ENCODE peak calls at places on chromosomes 7 and 10, in six cellular contexts. I is HCT116, G is cardiac fibroblast, M is endothelial cell of umbilical vein, L is IMR-90, P is heart right ventricle. B is an unnamed sample.

GRCh38 chr10:4319870-4320367 is 506.1 kb upstream of the AKR1E2 start:
- DNase-seq in I (no peak), G (no peak), M (no peak), L (no peak), P (no peak), B (no peak)

GRCh38 chr7:16791895-16792294 is 12.9 kb downstream of the AGR2 start:
- DNase-seq in I (no peak), G (no peak), M (no peak), L (no peak), P (no peak), B (no peak)

GRCh38 chr10:85642421-85643170 is 724.0 kb downstream of the GRID1 start:
- DNase-seq in I (peak; percentile 82), G (peak; percentile 34), M (peak; percentile 66), L (no peak), P (no peak), B (peak; percentile 43)

GRCh38 chr7:116708248-116708647 is 36.3 kb downstream of the MET start:
- DNase-seq in I (no peak), G (no peak), M (no peak), L (no peak), P (no peak), B (no peak)

GRCh38 chr7:152902054-152902453 is 142.5 kb downstream of the ACTR3B start:
- DNase-seq in I (no peak), G (no peak), M (no peak), L (no peak), P (no peak), B (no peak)

GRCh38 chr10:123166618-123167017 is 12.4 kb downstream of the BUB3 start:
- DNase-seq in I (no peak), G (peak; percentile 24), M (no peak), L (no peak), P (no peak), B (no peak)

GRCh38 chr7:44764665-44765578 is 16.3 kb downstream of the ZMIZ2 start:
- DNase-seq in I (no peak), G (no peak), M (no peak), L (no peak), P (no peak), B (no peak)

GRCh38 chr10:60148266-60148840 is 241.3 kb downstream of the ANK3 start:
- DNase-seq in I (no peak), G (peak; percentile 92), M (peak; percentile 87), L (peak; percentile 84), P (peak; percentile 12), B (peak; percentile 94)

GRCh38 chr10:47438857-47439474 is 44.9 kb downstream of the ANXA8 start:
- DNase-seq in I (peak; percentile 62), G (peak; percentile 82), M (peak; percentile 45), L (peak; percentile 74), P (no peak), B (peak; percentile 91)

GRCh38 chr10:104254493-104255243 is at the start of gene GSTO1:
- DNase-seq in I (peak; percentile 51), G (peak; percentile 81), M (peak; percentile 64), L (peak; percentile 76), P (peak; percentile 84), B (peak; percentile 67)

GRCh38 chr7:155534691-155535090 is 11.7 kb downstream of the CNPY1 start:
- DNase-seq in I (no peak), G (no peak), M (no peak), L (no peak), P (no peak), B (no peak)

GRCh38 chr7:105815580-105815979 is 60.8 kb downstream of the ATXN7L1 start:
- DNase-seq in I (no peak), G (peak; percentile 17), M (peak; percentile 36), L (no peak), P (no peak), B (no peak)

GRCh38 chr7:117169907-117170306 is 153.0 kb downstream of the WNT2 start:
- DNase-seq in I (no peak), G (peak; percentile 44), M (peak; percentile 85), L (no peak), P (no peak), B (no peak)

GRCh38 chr10:133201151-133201947 is 28.7 kb upstream of the UTF1 start:
- DNase-seq in I (no peak), G (no peak), M (no peak), L (no peak), P (no peak), B (no peak)

GRCh38 chr10:127762925-127763324 is 25.9 kb downstream of the FOXI2 start:
- DNase-seq in I (no peak), G (no peak), M (no peak), L (no peak), P (no peak), B (no peak)

GRCh38 chr10:62037166-62037831 is 135.8 kb downstream of the ARID5B start:
- DNase-seq in I (no peak), G (peak; percentile 52), M (no peak), L (peak; percentile 72), P (no peak), B (peak; percentile 88)

GRCh38 chr7:158541330-158542010 is 46.2 kb downstream of the PTPRN2 start:
- DNase-seq in I (no peak), G (no peak), M (no peak), L (no peak), P (no peak), B (no peak)

GRCh38 chr10:58608826-58609225 is 96.2 kb downstream of the BICC1 start:
- DNase-seq in I (no peak), G (no peak), M (no peak), L (peak; percentile 30), P (no peak), B (no peak)

GRCh38 chr10:14560274-14560673 is 214.4 kb downstream of the FAM107B start:
- DNase-seq in I (peak; percentile 28), G (peak; percentile 93), M (peak; percentile 78), L (peak; percentile 85), P (no peak), B (peak; percentile 31)

GRCh38 chr10:84715911-84716310 is 387.5 kb downstream of the CCSER2 start:
- DNase-seq in I (peak; percentile 31), G (peak; percentile 5), M (peak; percentile 33), L (peak; percentile 8), P (no peak), B (peak; percentile 54)

GRCh38 chr7:137262599-137262998 is 80.9 kb downstream of the PTN start:
- DNase-seq in I (no peak), G (no peak), M (no peak), L (no peak), P (no peak), B (no peak)

GRCh38 chr7:4754433-4755010 is 20.9 kb upstream of the AP5Z1 start:
- DNase-seq in I (no peak), G (no peak), M (no peak), L (no peak), P (no peak), B (no peak)

GRCh38 chr7:127876393-127876792 is 154.8 kb downstream of the LRRC4 start:
- DNase-seq in I (no peak), G (peak; percentile 68), M (no peak), L (peak; percentile 75), P (no peak), B (peak; percentile 69)

GRCh38 chr7:151754142-151754590 is 122.7 kb downstream of the PRKAG2 start:
- DNase-seq in I (peak; percentile 93), G (peak; percentile 99), M (peak; percentile 97), L (peak; percentile 99), P (peak; percentile 81), B (peak; percentile 99)

GRCh38 chr10:56085376-56085775 is 275.7 kb downstream of the ZWINT start:
- DNase-seq in I (no peak), G (no peak), M (no peak), L (no peak), P (no peak), B (no peak)

GRCh38 chr10:4390219-4390618 is 435.8 kb upstream of the AKR1E2 start:
- DNase-seq in I (no peak), G (no peak), M (no peak), L (no peak), P (no peak), B (no peak)

DNA sequence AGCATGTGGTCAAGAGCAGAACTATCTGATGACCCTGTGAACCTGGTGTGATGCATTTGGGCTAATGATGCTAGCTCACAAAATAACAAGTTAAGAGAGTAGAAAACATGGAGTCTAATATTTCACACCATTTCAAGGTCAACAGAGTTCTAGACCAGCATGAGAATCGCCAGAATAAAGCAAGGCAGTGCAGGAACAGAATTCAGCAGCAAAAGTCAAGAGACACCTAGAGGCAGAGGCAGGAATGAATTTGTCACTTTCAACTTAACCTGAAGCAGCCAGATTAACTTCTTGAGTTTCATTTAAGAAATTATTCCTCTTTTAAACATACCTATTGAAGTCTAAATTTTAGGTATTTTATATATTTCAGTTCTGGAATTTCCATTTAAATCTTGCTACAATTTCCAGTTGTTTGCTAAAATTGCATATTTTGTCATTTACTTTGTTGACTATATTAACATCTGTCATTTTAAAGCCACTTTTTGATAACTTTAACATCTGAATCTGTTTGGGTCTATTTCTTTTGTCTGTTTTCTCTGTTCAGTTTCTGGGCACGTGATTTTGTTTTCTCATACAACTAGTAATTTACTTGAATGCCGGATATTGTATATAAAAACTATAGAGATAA is 44.2 kb upstream of the PRSS58 start:
- DNase-seq in I (peak; percentile 22), G (peak; percentile 42), M (no peak), L (no peak), P (no peak), B (peak; percentile 45)
- TF ChIP-seq CTCF in I (peak; percentile 62), G (peak; percentile 54), M (no peak), L (peak; percentile 19), P (no peak), B (peak; percentile 70)

GRCh38 chr7:37424532-37424931 is 24.1 kb downstream of the ELMO1 start:
- DNase-seq in I (no peak), G (no peak), M (no peak), L (no peak), P (no peak), B (no peak)

GRCh38 chr7:37424995-37425394 is 23.7 kb downstream of the ELMO1 start:
- DNase-seq in I (no peak), G (no peak), M (no peak), L (no peak), P (no peak), B (no peak)

GRCh38 chr7:37428681-37429434 is 19.8 kb downstream of the ELMO1 start:
- DNase-seq in I (no peak), G (no peak), M (no peak), L (no peak), P (no peak), B (no peak)

GRCh38 chr7:37427276-37427940 is 21.3 kb downstream of the ELMO1 start:
- DNase-seq in I (no peak), G (no peak), M (no peak), L (no peak), P (no peak), B (no peak)

DNA sequence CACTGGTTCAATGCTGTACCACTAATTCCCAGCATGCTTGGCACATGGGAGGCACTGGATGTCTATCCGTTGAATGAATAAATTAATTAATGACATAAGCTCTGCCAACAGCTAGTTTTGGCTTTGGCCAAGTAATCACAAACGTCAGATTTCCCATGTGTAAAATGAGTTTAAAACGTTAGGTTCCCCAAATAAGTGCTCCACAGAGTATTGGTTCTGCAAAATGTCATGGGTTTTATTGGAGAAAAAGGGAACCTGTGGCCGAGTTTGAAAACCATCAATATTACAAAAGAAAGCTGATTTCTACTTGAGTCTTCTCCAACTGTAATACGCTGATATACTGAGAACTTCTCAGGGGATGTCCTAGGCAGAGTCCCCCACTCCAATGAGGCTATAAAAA is 23.2 kb downstream of the ELMO1 start:
- DNase-seq in I (no peak), G (no peak), M (no peak), L (no peak), P (no peak), B (no peak)
- H3K4me3 ChIP-seq in I (no peak overlapping the region), G (no peak overlapping the region), M (no peak overlapping the region), L (no peak overlapping the region), P (no peak overlapping the region), B (no peak overlapping the region)

GRCh38 chr10:26829810-26830515 is 30.8 kb downstream of the ABI1 start:
- DNase-seq in I (no peak), G (no peak), M (no peak), L (no peak), P (no peak), B (no peak)
- TF ChIP-seq CTCF in I (no peak), G (no peak), M (no peak), L (no peak), P (no peak), B (no peak)

GRCh38 chr7:69640925-69641594 is 42.8 kb downstream of the AUTS2 start:
- DNase-seq in I (no peak), G (no peak), M (no peak), L (no peak), P (no peak), B (no peak)
- H3K4me3 ChIP-seq in I (no peak overlapping the region), G (no peak overlapping the region), M (no peak overlapping the region), L (no peak overlapping the region), P (no peak overlapping the region), B (no peak overlapping the region)